ENCODE peak calls at places on chromosomes 7 and 10, in five cellular contexts. G, L, F, K and S are unnamed samples.

GRCh38 chr10:17616403-17617030 is 657 bp downstream of the HACD1 start:
- DNase-seq in G (peak; percentile 62), L (peak; percentile 74), F (peak; percentile 85), K (peak; percentile 59), S (peak; percentile 75)

GRCh38 chr7:18221377-18222290 is 194.0 kb upstream of the PRPS1L1 start:
- DNase-seq in G (no peak), L (no peak), F (peak; percentile 17), K (no peak), S (no peak)

GRCh38 chr10:114681542-114681941 is 23.5 kb upstream of the ABLIM1 start:
- DNase-seq in G (no peak), L (no peak), F (no peak), K (no peak), S (no peak)

GRCh38 chr7:140534743-140535142 is 55.4 kb upstream of the MKRN1 start:
- DNase-seq in G (no peak), L (no peak), F (peak; percentile 71), K (no peak), S (no peak)

GRCh38 chr10:16967866-16968721 is 150.9 kb upstream of the RSU1 start:
- DNase-seq in G (no peak), L (no peak), F (peak; percentile 93), K (no peak), S (no peak)

GRCh38 chr7:816751-817671 is 15.3 kb upstream of the SUN1 start:
- DNase-seq in G (peak; percentile 54), L (peak; percentile 24), F (no peak), K (peak; percentile 57), S (no peak)

GRCh38 chr10:33803248-33803647 is 468.8 kb upstream of the NRP1 start:
- DNase-seq in G (no peak), L (peak; percentile 50), F (peak; percentile 67), K (no peak), S (no peak)

GRCh38 chr7:37062460-37062859 is 338.2 kb upstream of the AOAH start:
- DNase-seq in G (no peak), L (no peak), F (no peak), K (peak; percentile 13), S (no peak)

GRCh38 chr7:100486753-100487446 is 3.2 kb downstream of the NYAP1 start:
- DNase-seq in G (no peak), L (no peak), F (peak; percentile 52), K (peak; percentile 63), S (peak; percentile 21)

GRCh38 chr7:101163281-101164070 is 1.9 kb downstream of the VGF start:
- DNase-seq in G (no peak), L (peak; percentile 71), F (peak; percentile 71), K (peak; percentile 59), S (peak; percentile 59)

GRCh38 chr10:101780818-101781654 is 2.2 kb downstream of the NPM3 start:
- DNase-seq in G (no peak), L (peak; percentile 55), F (peak; percentile 86), K (peak; percentile 83), S (peak; percentile 80)

GRCh38 chr10:91652364-91652763 is 19.5 kb upstream of the PPP1R3C start:
- DNase-seq in G (no peak), L (peak; percentile 47), F (peak; percentile 89), K (no peak), S (no peak)

GRCh38 chr10:114271014-114271778 is 32.1 kb downstream of the VWA2 start:
- DNase-seq in G (no peak), L (peak; percentile 69), F (peak; percentile 13), K (no peak), S (no peak)

GRCh38 chr7:28096713-28097112 is 83.9 kb downstream of the JAZF1 start:
- DNase-seq in G (no peak), L (peak; percentile 73), F (peak; percentile 87), K (peak; percentile 68), S (peak; percentile 74)